ENCODE peak calls at places on chromosomes 5 and 9, in ten cellular contexts. I is tibial artery, P is dermis blood vessel endothelial cell, O is AG10803, G is lung microvascular endothelial cell, D is NCI-H510A treated with DMSO at 0.1 percent for 48 hours, E is HuH-7.5, F is NCI-H526 treated with DMSO at 0.1 percent for 48 hours, K is NCI-H1092 treated with DMSO at 0.1 percent for 48 hours, N is iPS-NIHi11. R is an unnamed sample.

GRCh38 chr9:122821278-122821952 is 7.0 kb downstream of the PDCL start:
- DNase-seq in E (no peak), D (no peak), P (peak), N (no peak), I (peak), F (no peak), K (no peak), G (peak), O (peak), R (no peak)

GRCh38 chr5:31133488-31133887 is 60.0 kb upstream of the CDH6 start:
- DNase-seq in E (no peak), O (peak), P (no peak), D (no peak), F (no peak), G (peak), N (no peak), I (no peak), K (no peak), R (no peak)

GRCh38 chr5:123937230-123937629 is 425.3 kb downstream of the CSNK1G3 start:
- DNase-seq in O (peak), N (peak), E (no peak), P (peak), I (no peak), G (peak), F (peak), D (no peak), K (no peak), R (no peak)

GRCh38 chr5:117486879-117487391 is 912.3 kb upstream of the SEMA6A start:
- DNase-seq in G (no peak), K (peak), N (peak), O (no peak), E (no peak), P (no peak), F (no peak), I (no peak), D (peak), R (no peak)

GRCh38 chr5:88675758-88676636 is 207.0 kb downstream of the MEF2C start:
- DNase-seq in P (peak), G (peak), N (peak), K (peak), D (peak), E (no peak), I (no peak), O (peak), F (peak), R (no peak)

GRCh38 chr5:140351609-140352334 is 5.4 kb upstream of the HBEGF start:
- DNase-seq in N (peak), K (peak), G (peak), E (peak), I (peak), O (peak), F (peak), P (peak), D (peak), R (peak)

GRCh38 chr9:134055981-134056461 is 11.8 kb downstream of the BRD3 start:
- DNase-seq in K (peak), F (no peak), G (peak), P (peak), N (peak), D (no peak), I (peak), E (no peak), O (peak), R (no peak)

GRCh38 chr9:137294091-137294683 is 7.9 kb downstream of the NRARP start:
- DNase-seq in I (no peak), K (no peak), G (peak), E (peak), N (no peak), O (no peak), D (no peak), P (peak), F (no peak), R (peak)

GRCh38 chr5:52727568-52727967 is 60.1 kb upstream of the ITGA1 start:
- DNase-seq in G (peak), N (no peak), D (no peak), E (no peak), P (peak), F (no peak), I (peak), K (no peak), O (peak), R (no peak)

GRCh38 chr5:109865636-109866035 is 175.9 kb downstream of the MAN2A1 start:
- DNase-seq in E (no peak), I (no peak), P (peak), K (no peak), N (no peak), F (peak), D (peak), O (peak), G (peak), R (no peak)

GRCh38 chr5:132425009-132425937 is 55.8 kb downstream of the SLC22A5 start:
- DNase-seq in P (peak), D (no peak), G (peak), I (no peak), O (peak), K (no peak), N (no peak), F (no peak), E (no peak), R (peak)

GRCh38 chr5:34656700-34657549 is 797 bp downstream of the RAI14 start:
- DNase-seq in G (peak), E (peak), N (peak), D (no peak), K (no peak), O (no peak), P (peak), I (no peak), F (no peak), R (no peak)

GRCh38 chr5:1299511-1299850 is 4.6 kb upstream of the TERT start:
- DNase-seq in G (no peak), D (no peak), E (no peak), K (no peak), F (no peak), P (no peak), N (no peak), I (no peak), O (no peak), R (no peak)